ENCODE peak calls at places on chromosome 16, in six cellular contexts. P, K, J, N, O and X are unnamed samples.

GRCh38 chr16:17416461-17417221 is 54.1 kb downstream of the XYLT1 start:
- DNase-seq in P (peak), K (no peak), J (peak), N (peak), O (no peak), X (peak)

GRCh38 chr16:85986931-85987749 is 88.2 kb downstream of the IRF8 start:
- DNase-seq in P (peak), K (no peak), J (no peak), N (peak), O (peak), X (peak)

GRCh38 chr16:6663668-6664067 is 669.0 kb upstream of the RBFOX1 start:
- DNase-seq in P (no peak), K (no peak), J (no peak), N (no peak), O (no peak), X (no peak)

GRCh38 chr16:3140603-3141427 is 6.0 kb downstream of the ZNF213 start:
- DNase-seq in P (no peak), K (no peak), J (no peak), N (no peak), O (no peak), X (no peak)

GRCh38 chr16:85350973-85351372 is 238.7 kb upstream of the CIBAR2 start:
- DNase-seq in P (no peak), K (peak), J (peak), N (no peak), O (peak), X (no peak)

GRCh38 chr16:68289621-68290329 is 21.0 kb downstream of the SLC7A6OS start:
- DNase-seq in P (peak), K (no peak), J (no peak), N (no peak), O (no peak), X (peak)

GRCh38 chr16:83433201-83433600 is 374.6 kb upstream of the HSBP1 start:
- DNase-seq in P (no peak), K (no peak), J (no peak), N (no peak), O (no peak), X (no peak)

GRCh38 chr16:29775742-29776408 is 2.2 kb upstream of the ZG16 start:
- DNase-seq in P (no peak), K (no peak), J (peak), N (no peak), O (peak), X (no peak)

GRCh38 chr16:29925173-29925804 is 737 bp downstream of the KCTD13 start:
- DNase-seq in P (no peak), K (no peak), J (no peak), N (no peak), O (no peak), X (peak)

GRCh38 chr16:9027070-9027799 is 63.5 kb upstream of the USP7 start:
- DNase-seq in P (no peak), K (no peak), J (no peak), N (no peak), O (no peak), X (no peak)